ENCODE peak calls at places on chromosome 17, in nine cellular contexts. Z is skeletal muscle cell; Y is GOT3; D is cardiac fibroblast; W is stimulated activated naive CD8-positive, alpha-beta T cell treated with anti-CD3 and anti-CD28 coated beads, Interleukin-15, amount 100 ng/mL, for 72 hours; A is activated T-helper 1 cell treated with anti-CD3 and anti-CD28 coated beads, Interleukin-2, amount 50 U/mL, for 16 hours; E is IMR-90; T is A549; R is lower leg skin. N is an unnamed sample.
A peak's percentile ranks its signal among the peaks of the same experiment; 100 is the strongest.

GRCh38 chr17:72587773-72588511 is 467.1 kb downstream of the SOX9 start:
- DNase-seq in Z (no peak), Y (no peak), D (peak; percentile 46), W (no peak), A (no peak), E (peak; percentile 64), T (no peak), R (no peak), N (no peak)

GRCh38 chr17:78823282-78824046 is 17.1 kb downstream of the USP36 start:
- DNase-seq in Z (no peak), Y (no peak), D (no peak), W (no peak), A (no peak), E (no peak), T (no peak), R (no peak), N (no peak)

GRCh38 chr17:76772842-76773521 is 35.1 kb downstream of the MFSD11 start:
- DNase-seq in Z (peak; percentile 52), Y (no peak), D (peak; percentile 70), W (peak; percentile 24), A (peak; percentile 22), E (peak; percentile 70), T (no peak), R (no peak), N (no peak)

GRCh38 chr17:19747829-19748806 is at the start of gene ALDH3A1:
- DNase-seq in Z (no peak), Y (no peak), D (no peak), W (no peak), A (no peak), E (no peak), T (peak; percentile 83), R (no peak), N (no peak)

GRCh38 chr17:30586818-30587595 is 109.8 kb downstream of the GOSR1 start:
- DNase-seq in Z (no peak), Y (no peak), D (peak; percentile 46), W (no peak), A (no peak), E (peak; percentile 86), T (no peak), R (peak; percentile 28), N (no peak)

GRCh38 chr17:75277664-75278071 is 6.6 kb upstream of the MIF4GD start:
- DNase-seq in Z (no peak), Y (no peak), D (peak; percentile 56), W (no peak), A (no peak), E (peak; percentile 32), T (no peak), R (no peak), N (no peak)

GRCh38 chr17:48570325-48571023 is 7.7 kb downstream of the HOXB4 start:
- DNase-seq in Z (no peak), Y (no peak), D (no peak), W (no peak), A (no peak), E (peak; percentile 63), T (no peak), R (no peak), N (no peak)

GRCh38 chr17:35568561-35568960 is 7.9 kb upstream of the SLFN14 start:
- DNase-seq in Z (no peak), Y (no peak), D (peak; percentile 51), W (no peak), A (peak; percentile 21), E (peak; percentile 62), T (peak; percentile 60), R (no peak), N (no peak)

GRCh38 chr17:82060001-82060380 is 5.6 kb downstream of the DUS1L start:
- DNase-seq in Z (no peak), Y (no peak), D (no peak), W (no peak), A (no peak), E (no peak), T (no peak), R (no peak), N (no peak)

GRCh38 chr17:43338886-43339516 is 59.8 kb upstream of the ARL4D start:
- DNase-seq in Z (no peak), Y (peak; percentile 12), D (peak; percentile 65), W (peak; percentile 41), A (peak; percentile 36), E (no peak), T (no peak), R (peak; percentile 93), N (no peak)

GRCh38 chr17:71267668-71268067 is 853.2 kb upstream of the SOX9 start:
- DNase-seq in Z (no peak), Y (no peak), D (no peak), W (no peak), A (no peak), E (no peak), T (no peak), R (no peak), N (no peak)

N was measured in stimulated activated naive B cell treated with anti-CD40 and anti-IgM and Interleukin-4, amounts not matched to agents 10 μg/mL and 1 μg/mL and 100 μg/mL, for 72 hours.